ENCODE peak calls at places on chromosomes 7 and 10, in seven cellular contexts. One of them, this sample, is unnamed.

GRCh38 chr10:110010076-110011069 is 2.6 kb downstream of the ADD3 start:
- DNase-seq in WERI-Rb-1: no peak
- DNase-seq in activated T-helper 1 cell treated with Interleukin-2 at 50 U/mL for 16 hours: peak
- DNase-seq in right lobe of liver: no peak
- DNase-seq in GM12892: no peak
- DNase-seq in left ventricle myocardium inferior: no peak
- DNase-seq in smooth muscle cell of the brain vasculature: no peak
- DNase-seq in this sample: no peak

GRCh38 chr10:1571587-1572237 is 165.6 kb downstream of the ADARB2 start:
- DNase-seq in WERI-Rb-1: no peak
- DNase-seq in activated T-helper 1 cell treated with Interleukin-2 at 50 U/mL for 16 hours: no peak
- DNase-seq in right lobe of liver: no peak
- DNase-seq in GM12892: no peak
- DNase-seq in left ventricle myocardium inferior: no peak
- DNase-seq in smooth muscle cell of the brain vasculature: no peak
- DNase-seq in this sample: no peak

GRCh38 chr7:66265566-66265965 is 60.4 kb downstream of the TPST1 start:
- DNase-seq in WERI-Rb-1: no peak
- DNase-seq in activated T-helper 1 cell treated with Interleukin-2 at 50 U/mL for 16 hours: no peak
- DNase-seq in right lobe of liver: no peak
- DNase-seq in GM12892: no peak
- DNase-seq in left ventricle myocardium inferior: no peak
- DNase-seq in smooth muscle cell of the brain vasculature: no peak
- DNase-seq in this sample: no peak

GRCh38 chr7:112052993-112053392 is 153.2 kb downstream of the DOCK4 start:
- DNase-seq in WERI-Rb-1: no peak
- DNase-seq in activated T-helper 1 cell treated with Interleukin-2 at 50 U/mL for 16 hours: no peak
- DNase-seq in right lobe of liver: no peak
- DNase-seq in GM12892: no peak
- DNase-seq in left ventricle myocardium inferior: no peak
- DNase-seq in smooth muscle cell of the brain vasculature: no peak
- DNase-seq in this sample: no peak

GRCh38 chr10:60417024-60417423 is 27.3 kb upstream of the ANK3 start:
- DNase-seq in WERI-Rb-1: no peak
- DNase-seq in activated T-helper 1 cell treated with Interleukin-2 at 50 U/mL for 16 hours: no peak
- DNase-seq in right lobe of liver: no peak
- DNase-seq in GM12892: no peak
- DNase-seq in left ventricle myocardium inferior: no peak
- DNase-seq in smooth muscle cell of the brain vasculature: no peak
- DNase-seq in this sample: no peak

GRCh38 chr10:77927343-77928256 is 1.0 kb upstream of the DLG5 start:
- DNase-seq in WERI-Rb-1: no peak
- DNase-seq in activated T-helper 1 cell treated with Interleukin-2 at 50 U/mL for 16 hours: no peak
- DNase-seq in right lobe of liver: no peak
- DNase-seq in GM12892: no peak
- DNase-seq in left ventricle myocardium inferior: no peak
- DNase-seq in smooth muscle cell of the brain vasculature: no peak
- DNase-seq in this sample: no peak

GRCh38 chr7:512541-513311 is 6.9 kb downstream of the PDGFA start:
- DNase-seq in WERI-Rb-1: no peak
- DNase-seq in activated T-helper 1 cell treated with Interleukin-2 at 50 U/mL for 16 hours: no peak
- DNase-seq in right lobe of liver: no peak
- DNase-seq in GM12892: no peak
- DNase-seq in left ventricle myocardium inferior: no peak
- DNase-seq in smooth muscle cell of the brain vasculature: no peak
- DNase-seq in this sample: peak

GRCh38 chr10:11724938-11725776 is 17.0 kb upstream of the ECHDC3 start:
- DNase-seq in WERI-Rb-1: peak
- DNase-seq in activated T-helper 1 cell treated with Interleukin-2 at 50 U/mL for 16 hours: no peak
- DNase-seq in right lobe of liver: no peak
- DNase-seq in GM12892: peak
- DNase-seq in left ventricle myocardium inferior: no peak
- DNase-seq in smooth muscle cell of the brain vasculature: peak
- DNase-seq in this sample: no peak

GRCh38 chr7:111409714-111410422 is 152.4 kb downstream of the IMMP2L start:
- DNase-seq in WERI-Rb-1: no peak
- DNase-seq in activated T-helper 1 cell treated with Interleukin-2 at 50 U/mL for 16 hours: no peak
- DNase-seq in right lobe of liver: no peak
- DNase-seq in GM12892: no peak
- DNase-seq in left ventricle myocardium inferior: no peak
- DNase-seq in smooth muscle cell of the brain vasculature: no peak
- DNase-seq in this sample: no peak

GRCh38 chr7:145692237-145692950 is 424.2 kb upstream of the CNTNAP2 start:
- DNase-seq in WERI-Rb-1: no peak
- DNase-seq in activated T-helper 1 cell treated with Interleukin-2 at 50 U/mL for 16 hours: no peak
- DNase-seq in right lobe of liver: no peak
- DNase-seq in GM12892: no peak
- DNase-seq in left ventricle myocardium inferior: peak
- DNase-seq in smooth muscle cell of the brain vasculature: no peak
- DNase-seq in this sample: no peak

GRCh38 chr10:7343040-7343439 is 67.8 kb downstream of the SFMBT2 start:
- DNase-seq in WERI-Rb-1: no peak
- DNase-seq in activated T-helper 1 cell treated with Interleukin-2 at 50 U/mL for 16 hours: no peak
- DNase-seq in right lobe of liver: no peak
- DNase-seq in GM12892: no peak
- DNase-seq in left ventricle myocardium inferior: no peak
- DNase-seq in smooth muscle cell of the brain vasculature: no peak
- DNase-seq in this sample: no peak